ENCODE peak calls at places on chromosomes 11 and 22, in eight cellular contexts. C, U, S, W, R, J, X and O are unnamed samples.
A peak's percentile ranks its signal among the peaks of the same experiment; 100 is the strongest.

GRCh38 chr11:129728571-129728970 is 87.1 kb upstream of the TMEM45B start:
- DNase-seq in W (no peak), C (no peak), U (no peak), S (no peak), R (no peak), J (no peak), X (no peak), O (no peak)

GRCh38 chr11:112785104-112785503 is 176.1 kb upstream of the NCAM1 start:
- DNase-seq in R (no peak), X (no peak), J (no peak), C (no peak), W (no peak), S (no peak), U (no peak), O (no peak)

GRCh38 chr22:23286296-23286695 is 106.0 kb downstream of the BCR start:
- DNase-seq in X (no peak), U (no peak), S (no peak), W (no peak), R (no peak), C (no peak), J (no peak), O (no peak)

GRCh38 chr11:1304376-1304775 is 5.1 kb downstream of the TOLLIP start:
- DNase-seq in S (no peak), X (peak; percentile 27), R (peak; percentile 80), U (peak; percentile 80), C (peak; percentile 58), J (no peak), W (no peak), O (peak; percentile 70)

GRCh38 chr22:49196046-49196511 is 631.6 kb downstream of the BRD1 start:
- DNase-seq in X (no peak), R (no peak), J (no peak), W (no peak), S (no peak), U (no peak), C (no peak), O (no peak)

GRCh38 chr11:1297576-1298473 is 11.6 kb downstream of the TOLLIP start:
- DNase-seq in U (no peak), X (no peak), W (no peak), C (peak; percentile 35), J (no peak), R (peak; percentile 62), S (no peak), O (peak; percentile 43)

GRCh38 chr11:120023120-120023519 is 114.8 kb downstream of the TRIM29 start:
- DNase-seq in C (no peak), U (no peak), W (no peak), R (no peak), X (peak; percentile 49), S (no peak), J (no peak), O (no peak)

GRCh38 chr11:72079776-72080325 is 491 bp downstream of the NUMA1 start:
- DNase-seq in W (peak; percentile 50), X (no peak), R (no peak), U (peak; percentile 27), C (peak; percentile 37), S (no peak), J (no peak), O (peak; percentile 59)

GRCh38 chr22:20102203-20102780 is 13.6 kb upstream of the RANBP1 start:
- DNase-seq in X (no peak), W (no peak), S (no peak), J (no peak), C (no peak), U (no peak), R (peak; percentile 34), O (peak; percentile 18)

GRCh38 chr11:110856993-110857812 is 145.0 kb upstream of the ARHGAP20 start:
- DNase-seq in R (no peak), S (no peak), X (no peak), W (no peak), C (no peak), U (no peak), J (no peak), O (no peak)

GRCh38 chr11:97972731-97973130 is 1048.0 kb upstream of the CNTN5 start:
- DNase-seq in C (no peak), S (no peak), R (no peak), X (no peak), W (no peak), U (no peak), J (no peak), O (no peak)

GRCh38 chr22:22369962-22370265 is 125.3 kb downstream of the VPREB1 start:
- DNase-seq in U (no peak), S (no peak), W (no peak), R (no peak), X (no peak), C (no peak), J (no peak), O (no peak)

DNA sequence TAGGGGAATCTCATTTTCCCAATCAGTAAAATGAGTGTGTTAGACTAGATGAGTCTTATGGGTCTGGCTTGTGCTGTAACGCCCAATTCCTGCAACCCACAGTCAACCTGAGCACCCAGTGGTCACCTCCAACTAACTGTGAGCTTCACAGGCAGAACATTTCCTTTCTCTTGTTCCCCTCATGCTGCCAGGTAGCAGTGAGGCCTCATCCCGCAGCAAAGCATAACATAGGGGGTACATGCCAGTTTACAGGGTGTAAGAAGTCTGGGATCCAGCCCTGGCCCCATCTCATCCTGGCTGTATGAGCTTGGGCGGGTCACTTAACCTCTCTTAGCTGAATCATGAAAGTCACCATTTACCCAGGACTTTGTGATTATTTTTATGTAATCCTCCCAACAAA is 3.7 kb downstream of the EFEMP2 start:
- DNase-seq in R (no peak), C (no peak), U (no peak), W (no peak), J (no peak), X (no peak), S (no peak), O (no peak)
- H3K4me1 ChIP-seq in R (no peaks in the 10 kb centered on the region), C (peaks cover 9% of the 10 kb centered on the region), U (no peaks in the 10 kb centered on the region), W (peaks cover 5% of the 10 kb centered on the region), J (peaks cover 55% of the 10 kb centered on the region), X (no peaks in the 10 kb centered on the region), S (peaks cover 29% of the 10 kb centered on the region), O (peaks cover 7% of the 10 kb centered on the region)

DNA sequence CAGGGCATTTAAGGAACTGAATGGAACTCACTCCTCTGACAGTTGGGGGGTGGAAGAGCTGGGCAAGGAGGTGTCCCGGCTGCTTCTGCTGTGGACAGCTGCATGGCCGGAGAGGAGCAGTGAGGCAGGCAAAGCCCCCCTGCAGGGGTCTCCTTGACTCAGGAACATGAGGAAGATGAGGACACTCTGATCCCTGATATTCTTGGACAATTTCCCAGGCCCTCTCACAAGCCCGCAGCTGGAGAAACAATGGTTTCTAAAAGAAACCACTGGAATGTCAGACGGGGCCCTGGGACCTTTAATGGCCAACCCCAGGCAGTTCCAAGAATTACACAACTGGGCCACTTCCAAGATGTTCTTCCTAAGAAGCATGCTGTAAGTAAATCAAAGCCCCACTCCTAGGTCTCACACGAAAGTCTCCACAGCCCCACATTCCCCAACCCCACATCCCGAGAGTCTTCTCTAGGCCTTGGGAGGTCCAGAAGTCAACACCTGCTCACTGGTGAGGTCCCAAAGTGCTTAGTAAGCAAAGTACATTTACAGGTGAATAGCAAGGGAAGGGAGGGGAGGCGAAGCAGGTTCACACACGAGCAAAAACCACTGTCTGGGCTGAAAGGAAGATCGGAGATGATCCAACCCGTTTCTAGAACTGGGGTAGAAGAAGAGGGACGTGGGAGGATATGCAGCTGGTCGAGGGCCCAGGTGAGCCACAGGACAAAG is 1.0 kb upstream of the CCDC86 start:
- DNase-seq in C (peak; percentile 33), X (no peak), U (no peak), S (peak; percentile 76), W (no peak), R (no peak), J (peak; percentile 53), O (no peak)
- H3K4me3 ChIP-seq in C (no peak overlapping the region), X (no peak overlapping the region), U (no peak overlapping the region), S (peak overlapping the region; percentile 70), W (no peak overlapping the region), R (no peak overlapping the region), J (peak overlapping the region; percentile 88), O (no peak overlapping the region)

GRCh38 chr11:47791774-47792173 is 24.6 kb upstream of the FNBP4 start:
- DNase-seq in C (no peak), J (no peak), X (no peak), U (no peak), W (no peak), S (no peak), R (no peak), O (no peak)
- H3K36me3 ChIP-seq in C (no peaks in the 10 kb centered on the region), J (peaks cover 82% of the 10 kb centered on the region), X (peaks cover 88% of the 10 kb centered on the region), U (no peaks in the 10 kb centered on the region), W (peaks cover 84% of the 10 kb centered on the region), S (peaks cover 6% of the 10 kb centered on the region), R (no peaks in the 10 kb centered on the region), O (no peaks in the 10 kb centered on the region)

GRCh38 chr11:27697679-27698275 is 2.5 kb downstream of the BDNF start:
- DNase-seq in W (no peak), C (no peak), X (no peak), U (no peak), J (no peak), S (no peak), R (no peak), O (no peak)
- H3K4me1 ChIP-seq in W (no peaks in the 10 kb centered on the region), C (peaks cover 12% of the 10 kb centered on the region), X (peaks cover 2% of the 10 kb centered on the region), U (peaks cover 12% of the 10 kb centered on the region), J (peaks cover 38% of the 10 kb centered on the region), S (peaks cover 34% of the 10 kb centered on the region), R (peaks cover 4% of the 10 kb centered on the region), O (peaks cover 9% of the 10 kb centered on the region)

DNA sequence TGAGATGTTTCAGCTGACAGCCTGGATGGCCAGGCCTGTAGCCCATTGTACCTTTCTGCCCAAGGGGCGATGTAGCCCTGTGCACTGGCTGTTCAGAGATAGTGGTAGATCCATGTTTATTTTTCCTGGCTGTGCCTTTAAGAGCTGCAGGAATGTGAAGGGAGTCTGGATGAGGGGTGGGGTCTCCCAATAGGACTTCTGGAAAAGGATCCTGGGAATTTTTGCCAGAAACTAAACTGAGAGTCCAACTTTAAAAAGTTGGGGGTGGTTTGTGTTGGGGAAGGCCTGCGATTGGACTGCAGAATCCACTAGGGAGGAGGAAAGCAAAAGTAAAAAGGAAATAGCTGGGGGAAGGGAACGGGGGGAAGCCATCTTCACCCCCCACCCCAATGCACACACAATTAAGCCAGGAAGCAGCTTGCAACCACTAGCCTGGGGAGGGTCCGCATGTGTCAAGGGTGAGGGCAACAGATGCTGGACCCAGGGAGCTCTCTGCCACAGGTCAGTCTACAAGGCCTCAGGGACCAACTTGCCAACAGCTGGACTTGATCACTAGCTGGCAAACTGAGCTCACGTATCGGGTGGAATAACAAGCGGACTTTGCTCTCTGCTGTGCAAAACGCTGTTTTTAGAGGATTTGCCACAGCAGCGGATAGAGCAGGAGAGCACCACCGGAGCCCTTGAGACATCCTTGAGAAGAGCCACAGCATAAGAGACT is at the start of gene OLFML1:
- DNase-seq in X (no peak), C (no peak), W (no peak), J (peak; percentile 42), U (peak; percentile 34), R (no peak), S (no peak), O (peak; percentile 11)
- H3K4me3 ChIP-seq in X (no peak within 1 kb of the TSS), C (peak within 1 kb of the TSS; percentile 2), W (no peak within 1 kb of the TSS), J (peak within 1 kb of the TSS; percentile 63), U (peak within 1 kb of the TSS; percentile 21), R (peak within 1 kb of the TSS; percentile 16), S (peak within 1 kb of the TSS; percentile 40), O (no peak within 1 kb of the TSS)

DNA sequence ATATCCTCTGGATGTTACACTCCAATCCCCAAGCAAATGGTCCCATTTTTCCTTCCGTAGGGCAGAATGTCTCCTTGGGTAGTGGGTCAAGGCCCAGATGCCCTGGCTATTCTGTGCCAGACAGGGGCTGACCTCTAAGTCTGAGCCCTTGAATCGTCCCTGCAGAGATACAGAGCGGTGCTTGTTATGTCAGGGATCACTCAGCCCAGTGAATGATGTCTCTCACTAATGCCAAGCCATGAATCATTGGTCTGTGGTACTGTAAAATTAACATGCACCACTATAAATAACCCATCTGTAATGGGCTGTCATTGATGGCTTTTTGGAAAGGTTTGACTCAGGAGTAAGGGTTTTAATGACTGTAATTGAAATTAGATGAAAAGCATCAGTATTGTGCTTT is 35.2 kb upstream of the KIRREL3 start:
- DNase-seq in J (no peak), X (no peak), S (no peak), W (no peak), U (no peak), R (no peak), C (no peak), O (no peak)
- H3K36me3 ChIP-seq in J (no peaks in the 10 kb centered on the region), X (no peaks in the 10 kb centered on the region), S (no peaks in the 10 kb centered on the region), W (no peaks in the 10 kb centered on the region), U (no peaks in the 10 kb centered on the region), R (no peaks in the 10 kb centered on the region), C (no peaks in the 10 kb centered on the region), O (no peaks in the 10 kb centered on the region)